ENCODE peak calls at places on chromosomes 1 and 21, in four cellular contexts. W is GM12878, A is sigmoid colon, Q is esophagus muscularis mucosa. Y is an unnamed sample.

GRCh38 chr1:8554956-8555534 is 237.1 kb downstream of the SLC45A1 start:
- DNase-seq in W (no peak), A (peak), Q (no peak), Y (no peak)

GRCh38 chr1:105793541-105794146 is 1262.8 kb upstream of the PRMT6 start:
- DNase-seq in W (no peak), A (no peak), Q (no peak), Y (no peak)

GRCh38 chr1:81670286-81670685 is 130.4 kb upstream of the ADGRL2 start:
- DNase-seq in W (no peak), A (peak), Q (no peak), Y (peak)

GRCh38 chr1:208110296-208110695 is 133.9 kb downstream of the PLXNA2 start:
- DNase-seq in W (no peak), A (no peak), Q (no peak), Y (no peak)

GRCh38 chr1:224922404-224923164 is 6.9 kb upstream of the DNAH14 start:
- DNase-seq in W (peak), A (no peak), Q (no peak), Y (no peak)

GRCh38 chr1:81230983-81231728 is 569.6 kb upstream of the ADGRL2 start:
- DNase-seq in W (no peak), A (no peak), Q (no peak), Y (no peak)

GRCh38 chr21:25176637-25177412 is 430.5 kb downstream of the MRPL39 start:
- DNase-seq in W (peak), A (no peak), Q (no peak), Y (no peak)

GRCh38 chr1:12326986-12327385 is 97.2 kb downstream of the VPS13D start:
- DNase-seq in W (no peak), A (no peak), Q (no peak), Y (no peak)

GRCh38 chr1:52836035-52836434 is 6.5 kb upstream of the ZYG11A start:
- DNase-seq in W (no peak), A (no peak), Q (no peak), Y (no peak)

GRCh38 chr1:114320586-114320985 is 166.9 kb upstream of the SYT6 start:
- DNase-seq in W (no peak), A (no peak), Q (no peak), Y (no peak)

GRCh38 chr21:37592496-37592895 is 225.9 kb downstream of the DYRK1A start:
- DNase-seq in W (no peak), A (no peak), Q (peak), Y (no peak)

GRCh38 chr1:54581621-54582035 is 33.6 kb downstream of the ACOT11 start:
- DNase-seq in W (no peak), A (peak), Q (peak), Y (peak)
- TF ChIP-seq EP300 in W (no peak), A (peak), Q (peak), Y (peak)

DNA sequence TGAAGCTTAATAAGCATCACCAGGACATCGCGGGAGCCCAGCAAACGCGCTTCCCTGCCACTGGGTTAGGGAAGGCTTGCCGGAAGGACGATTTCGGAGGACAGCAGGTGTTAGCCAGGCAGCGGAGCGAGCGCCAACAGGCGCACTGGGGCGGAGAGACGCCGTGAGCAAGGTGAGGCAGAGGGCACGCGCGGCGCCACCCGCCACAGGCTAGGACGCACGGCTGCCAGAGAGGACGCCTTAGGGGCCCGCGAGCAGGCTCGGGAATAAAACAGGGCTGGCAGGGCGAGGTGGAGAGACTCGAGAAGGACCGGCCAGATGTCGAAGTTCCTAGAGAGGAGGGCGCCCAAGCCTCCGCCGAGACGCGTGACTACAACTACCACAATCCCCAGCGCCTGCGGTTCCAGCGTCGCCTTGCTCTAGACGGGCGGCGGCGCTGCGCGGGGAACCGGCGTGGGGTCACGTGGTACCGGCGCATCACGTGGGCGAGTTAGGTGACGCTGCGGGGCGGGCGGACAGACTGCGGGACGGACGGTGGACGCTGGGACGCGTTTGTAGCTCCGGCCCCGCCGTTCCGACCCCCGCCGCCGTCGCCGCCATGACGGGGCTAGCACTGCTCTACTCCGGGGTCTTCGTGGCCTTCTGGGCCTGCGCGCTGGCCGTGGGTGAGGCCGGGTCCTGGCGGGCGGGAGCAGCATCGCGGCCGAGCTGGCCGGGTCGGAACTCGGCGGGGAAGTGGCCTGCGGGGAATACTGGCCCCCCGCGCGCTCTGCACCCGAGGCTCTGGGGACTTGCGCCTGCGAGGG is at the start of gene ATP6V0B:
- DNase-seq in W (peak), A (peak), Q (peak), Y (peak)
- TF ChIP-seq CTCF in W (peak), A (peak), Q (peak), Y (peak)

GRCh38 chr1:183264132-183264531 is 78.1 kb downstream of the LAMC2 start:
- DNase-seq in W (no peak), A (no peak), Q (no peak), Y (no peak)
- TF ChIP-seq POLR2A in W (no peak), A (no peak), Q (no peak), Y (no peak)

GRCh38 chr1:94769551-94769950 is 50.6 kb upstream of the SLC44A3 start:
- DNase-seq in W (no peak), A (no peak), Q (peak), Y (no peak)

GRCh38 chr1:94772840-94773239 is 47.3 kb upstream of the SLC44A3 start:
- DNase-seq in W (no peak), A (no peak), Q (no peak), Y (no peak)

GRCh38 chr1:94773931-94774422 is 46.2 kb upstream of the SLC44A3 start:
- DNase-seq in W (no peak), A (no peak), Q (peak), Y (no peak)

GRCh38 chr1:94773296-94773809 is 46.8 kb upstream of the SLC44A3 start:
- DNase-seq in W (no peak), A (no peak), Q (peak), Y (no peak)

DNA sequence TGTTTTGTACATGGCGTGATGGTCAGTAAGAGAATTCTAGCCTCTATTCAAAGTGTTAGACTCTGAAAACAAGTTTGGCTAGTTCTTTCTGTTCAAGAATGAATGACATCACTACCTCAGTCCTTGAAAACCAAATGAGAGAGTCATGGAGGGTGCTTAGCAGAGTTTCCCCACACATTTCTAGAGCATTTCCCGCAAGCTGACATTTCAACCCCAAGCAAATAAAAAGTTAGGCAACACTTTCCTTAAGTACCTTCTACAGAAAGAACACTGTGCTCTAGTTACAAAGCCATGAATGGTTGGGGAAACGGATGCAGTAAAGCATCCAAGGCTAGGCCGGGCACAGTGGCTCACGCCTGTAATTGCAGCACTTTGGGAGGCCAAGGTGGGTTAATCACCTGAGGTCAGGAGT is 47.9 kb upstream of the SLC44A3 start:
- DNase-seq in W (no peak), A (no peak), Q (peak), Y (no peak)
- TF ChIP-seq EP300 in W (no peak), A (no peak), Q (no peak), Y (no peak)

GRCh38 chr21:36543924-36544323 is 64.0 kb upstream of the CLDN14 start:
- DNase-seq in W (no peak), A (no peak), Q (no peak), Y (no peak)
- TF ChIP-seq CTCF in W (no peak), A (no peak), Q (no peak), Y (no peak)

GRCh38 chr1:206684478-206685255 is at the start of gene MAPKAPK2:
- DNase-seq in W (no peak), A (peak), Q (peak), Y (peak)
- TF ChIP-seq POLR2A in W (peak), A (no peak), Q (no peak), Y (no peak)

GRCh38 chr1:157429841-157430240 is 122.5 kb downstream of the FCRL5 start:
- DNase-seq in W (no peak), A (no peak), Q (no peak), Y (no peak)

GRCh38 chr1:157437301-157437700 is 115.0 kb downstream of the FCRL5 start:
- DNase-seq in W (no peak), A (no peak), Q (no peak), Y (no peak)

GRCh38 chr1:157431751-157432150 is 120.6 kb downstream of the FCRL5 start:
- DNase-seq in W (no peak), A (no peak), Q (no peak), Y (no peak)
- TF ChIP-seq EP300 in W (no peak), A (no peak), Q (no peak), Y (no peak)